ENCODE peak calls at places on chromosomes 16 and 17, in five cellular contexts. One of them, this sample, is unnamed.

GRCh38 chr17:179066-179432 is 2.4 kb downstream of the DOC2B start:
- DNase-seq in MM.1S: no peak
- DNase-seq in endothelial cell of umbilical vein: no peak
- DNase-seq in K562: no peak
- DNase-seq in astrocyte: no peak
- DNase-seq in this sample: no peak

GRCh38 chr17:60744355-60744958 is 66.8 kb downstream of the BCAS3 start:
- DNase-seq in K562: no peak
- DNase-seq in astrocyte: no peak
- DNase-seq in MM.1S: no peak
- DNase-seq in endothelial cell of umbilical vein: no peak
- DNase-seq in this sample: no peak

GRCh38 chr17:79836952-79837887 is 2.0 kb downstream of the CBX4 start:
- DNase-seq in K562: peak
- DNase-seq in MM.1S: peak
- DNase-seq in endothelial cell of umbilical vein: no peak
- DNase-seq in astrocyte: peak
- DNase-seq in this sample: peak

GRCh38 chr16:77780378-77780837 is 8.0 kb upstream of the VAT1L start:
- DNase-seq in endothelial cell of umbilical vein: peak
- DNase-seq in K562: no peak
- DNase-seq in astrocyte: peak
- DNase-seq in MM.1S: no peak
- DNase-seq in this sample: no peak

GRCh38 chr16:4852221-4852872 is 5.1 kb downstream of the UBN1 start:
- DNase-seq in astrocyte: no peak
- DNase-seq in endothelial cell of umbilical vein: peak
- DNase-seq in MM.1S: no peak
- DNase-seq in K562: peak
- DNase-seq in this sample: no peak

GRCh38 chr17:60678118-60678444 is 430 bp downstream of the BCAS3 start:
- DNase-seq in MM.1S: no peak
- DNase-seq in K562: no peak
- DNase-seq in astrocyte: no peak
- DNase-seq in endothelial cell of umbilical vein: no peak
- DNase-seq in this sample: no peak

GRCh38 chr17:80361495-80362220 is 53.3 kb upstream of the ENDOV start:
- DNase-seq in K562: peak
- DNase-seq in astrocyte: no peak
- DNase-seq in MM.1S: no peak
- DNase-seq in endothelial cell of umbilical vein: no peak
- DNase-seq in this sample: peak

GRCh38 chr16:48617711-48618148 is 7.8 kb upstream of the N4BP1 start:
- DNase-seq in astrocyte: peak
- DNase-seq in MM.1S: no peak
- DNase-seq in K562: no peak
- DNase-seq in endothelial cell of umbilical vein: peak
- DNase-seq in this sample: no peak

GRCh38 chr16:66695935-66696668 is 441 bp downstream of the CMTM4 start:
- DNase-seq in MM.1S: peak
- DNase-seq in endothelial cell of umbilical vein: peak
- DNase-seq in K562: peak
- DNase-seq in astrocyte: no peak
- DNase-seq in this sample: peak

GRCh38 chr16:85614338-85615013 is 1.4 kb downstream of the GSE1 start:
- DNase-seq in astrocyte: no peak
- DNase-seq in K562: no peak
- DNase-seq in endothelial cell of umbilical vein: no peak
- DNase-seq in MM.1S: no peak
- DNase-seq in this sample: peak

GRCh38 chr17:13986855-13987254 is 82.4 kb upstream of the COX10 start:
- DNase-seq in endothelial cell of umbilical vein: no peak
- DNase-seq in K562: no peak
- DNase-seq in astrocyte: no peak
- DNase-seq in MM.1S: no peak
- DNase-seq in this sample: no peak

GRCh38 chr16:49281843-49282642 is 405 bp upstream of the CBLN1 start:
- DNase-seq in astrocyte: peak
- DNase-seq in K562: peak
- DNase-seq in endothelial cell of umbilical vein: peak
- DNase-seq in MM.1S: peak
- DNase-seq in this sample: peak

GRCh38 chr17:17785407-17785806 is 51.4 kb downstream of the SREBF1 start:
- DNase-seq in astrocyte: no peak
- DNase-seq in K562: no peak
- DNase-seq in MM.1S: no peak
- DNase-seq in endothelial cell of umbilical vein: no peak
- DNase-seq in this sample: no peak

GRCh38 chr16:25626172-25626571 is 65.6 kb upstream of the HS3ST4 start:
- DNase-seq in endothelial cell of umbilical vein: no peak
- DNase-seq in MM.1S: no peak
- DNase-seq in K562: no peak
- DNase-seq in astrocyte: no peak
- DNase-seq in this sample: no peak

GRCh38 chr17:48074322-48075054 is 26.3 kb downstream of the NFE2L1 start:
- DNase-seq in MM.1S: peak
- DNase-seq in endothelial cell of umbilical vein: peak
- DNase-seq in astrocyte: peak
- DNase-seq in K562: peak
- DNase-seq in this sample: peak

GRCh38 chr16:89140981-89141883 is 30.3 kb upstream of the CDH15 start:
- DNase-seq in K562: no peak
- DNase-seq in MM.1S: no peak
- DNase-seq in astrocyte: no peak
- DNase-seq in endothelial cell of umbilical vein: no peak
- DNase-seq in this sample: no peak

GRCh38 chr17:64200080-64201042 is 62.7 kb downstream of the TEX2 start:
- DNase-seq in endothelial cell of umbilical vein: no peak
- DNase-seq in MM.1S: peak
- DNase-seq in K562: no peak
- DNase-seq in astrocyte: peak
- DNase-seq in this sample: no peak

GRCh38 chr17:45296003-45296832 is 20.6 kb downstream of the MAP3K14 start:
- DNase-seq in endothelial cell of umbilical vein: peak
- DNase-seq in K562: no peak
- DNase-seq in MM.1S: peak
- DNase-seq in astrocyte: peak
- DNase-seq in this sample: no peak

GRCh38 chr17:83036193-83036592 is 43.2 kb upstream of the METRNL start:
- DNase-seq in endothelial cell of umbilical vein: no peak
- DNase-seq in MM.1S: no peak
- DNase-seq in astrocyte: no peak
- DNase-seq in K562: no peak
- DNase-seq in this sample: no peak

GRCh38 chr17:7988750-7989178 is 13.7 kb upstream of the GUCY2D start:
- DNase-seq in endothelial cell of umbilical vein: peak
- DNase-seq in K562: peak
- DNase-seq in MM.1S: peak
- DNase-seq in astrocyte: peak
- DNase-seq in this sample: peak

GRCh38 chr16:67177743-67178699 is 5.7 kb downstream of the MATCAP1 start:
- DNase-seq in endothelial cell of umbilical vein: peak
- DNase-seq in astrocyte: no peak
- DNase-seq in MM.1S: peak
- DNase-seq in K562: peak
- DNase-seq in this sample: peak

GRCh38 chr17:35797370-35797769 is 1.9 kb upstream of the MMP28 start:
- DNase-seq in endothelial cell of umbilical vein: no peak
- DNase-seq in astrocyte: no peak
- DNase-seq in MM.1S: no peak
- DNase-seq in K562: no peak
- DNase-seq in this sample: no peak

GRCh38 chr16:12315330-12316138 is 339.0 kb downstream of the SNX29 start:
- DNase-seq in endothelial cell of umbilical vein: no peak
- DNase-seq in MM.1S: no peak
- DNase-seq in astrocyte: no peak
- DNase-seq in K562: no peak
- DNase-seq in this sample: no peak

GRCh38 chr16:53817812-53818211 is 113.9 kb downstream of the FTO start:
- DNase-seq in MM.1S: no peak
- DNase-seq in endothelial cell of umbilical vein: no peak
- DNase-seq in K562: no peak
- DNase-seq in astrocyte: peak
- DNase-seq in this sample: no peak

GRCh38 chr16:31352344-31353115 is 2.4 kb upstream of the ITGAX start:
- DNase-seq in astrocyte: no peak
- DNase-seq in endothelial cell of umbilical vein: no peak
- DNase-seq in MM.1S: no peak
- DNase-seq in K562: no peak
- DNase-seq in this sample: no peak

GRCh38 chr17:73757324-73757942 is 113.2 kb upstream of the SDK2 start:
- DNase-seq in astrocyte: no peak
- DNase-seq in K562: peak
- DNase-seq in endothelial cell of umbilical vein: no peak
- DNase-seq in MM.1S: no peak
- DNase-seq in this sample: no peak

GRCh38 chr16:4383591-4384495 is 12.2 kb downstream of the VASN start:
- DNase-seq in MM.1S: no peak
- DNase-seq in K562: no peak
- DNase-seq in endothelial cell of umbilical vein: peak
- DNase-seq in astrocyte: no peak
- DNase-seq in this sample: no peak

GRCh38 chr16:77539336-77539735 is 104.5 kb upstream of the ADAMTS18 start:
- DNase-seq in K562: no peak
- DNase-seq in MM.1S: no peak
- DNase-seq in astrocyte: peak
- DNase-seq in endothelial cell of umbilical vein: no peak
- DNase-seq in this sample: no peak

GRCh38 chr16:25020112-25020591 is 5.0 kb upstream of the ARHGAP17 start:
- DNase-seq in astrocyte: no peak
- DNase-seq in K562: no peak
- DNase-seq in endothelial cell of umbilical vein: no peak
- DNase-seq in MM.1S: no peak
- DNase-seq in this sample: no peak

GRCh38 chr16:2768403-2769089 is 8.5 kb downstream of the ELOB start:
- DNase-seq in MM.1S: no peak
- DNase-seq in K562: peak
- DNase-seq in endothelial cell of umbilical vein: no peak
- DNase-seq in astrocyte: no peak
- DNase-seq in this sample: no peak

GRCh38 chr17:33776903-33777302 is 478.2 kb upstream of the CCL2 start:
- DNase-seq in MM.1S: no peak
- DNase-seq in K562: no peak
- DNase-seq in endothelial cell of umbilical vein: no peak
- DNase-seq in astrocyte: no peak
- DNase-seq in this sample: no peak

GRCh38 chr17:50689251-50689650 is 18.5 kb downstream of the ANKRD40 start:
- DNase-seq in endothelial cell of umbilical vein: no peak
- DNase-seq in MM.1S: no peak
- DNase-seq in K562: no peak
- DNase-seq in astrocyte: peak
- DNase-seq in this sample: peak

DNA sequence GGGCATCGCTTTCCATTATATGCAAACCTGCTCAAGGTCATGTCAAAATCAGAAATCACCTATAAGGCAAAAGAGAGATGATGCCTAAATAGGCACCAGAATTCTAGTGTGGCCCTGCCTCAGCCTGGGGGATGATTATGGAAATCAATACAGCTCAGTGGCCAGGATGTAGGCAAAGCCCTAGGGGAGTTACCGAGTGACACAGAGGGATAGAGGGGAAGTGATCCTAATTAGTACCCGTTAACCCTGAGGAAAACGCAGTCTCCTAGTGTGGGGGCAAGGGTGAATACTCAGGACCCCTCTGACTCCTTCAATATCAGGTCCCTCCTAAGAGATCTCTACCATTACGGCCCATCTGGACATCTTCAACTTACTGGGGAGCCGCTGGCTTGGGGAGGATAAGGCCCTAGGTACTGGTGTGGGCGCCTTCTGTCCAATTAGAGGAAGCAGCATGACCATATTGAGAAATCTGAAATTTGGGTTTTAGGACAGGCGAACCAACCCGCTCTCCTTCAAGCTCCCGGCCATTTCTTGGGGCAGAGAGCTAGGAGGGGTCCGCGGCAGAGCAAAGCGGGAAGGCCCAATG is 725 bp downstream of the NT5C3B start:
- DNase-seq in astrocyte: no peak
- DNase-seq in K562: no peak
- DNase-seq in MM.1S: no peak
- DNase-seq in endothelial cell of umbilical vein: no peak
- DNase-seq in this sample: peak
- TF ChIP-seq EZH2 in astrocyte: no peak
- TF ChIP-seq EZH2 in K562: no peak
- TF ChIP-seq EZH2 in MM.1S: no peak
- TF ChIP-seq EZH2 in endothelial cell of umbilical vein: no peak
- TF ChIP-seq EZH2 in this sample: no peak

DNA sequence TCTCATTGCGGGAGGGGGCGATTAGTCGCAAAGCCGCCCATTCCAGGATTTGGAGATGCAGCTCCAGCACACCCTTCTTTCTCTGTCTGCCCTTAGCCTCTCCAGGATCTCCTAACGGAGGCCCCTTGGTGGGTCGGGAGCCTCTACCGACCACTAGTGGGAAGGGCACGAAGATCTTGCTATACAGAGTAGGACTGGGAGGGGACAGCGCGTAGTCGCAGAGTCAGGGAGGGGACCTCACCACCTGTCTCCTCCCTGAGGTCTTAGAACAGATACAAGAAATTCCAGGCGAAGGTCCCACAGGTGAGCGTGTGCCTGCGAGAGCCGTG is 569 bp upstream of the SMTNL2 start:
- DNase-seq in astrocyte: no peak
- DNase-seq in endothelial cell of umbilical vein: peak
- DNase-seq in MM.1S: no peak
- DNase-seq in K562: no peak
- DNase-seq in this sample: peak
- TF ChIP-seq EZH2 in astrocyte: no peak
- TF ChIP-seq EZH2 in endothelial cell of umbilical vein: no peak
- TF ChIP-seq EZH2 in MM.1S: no peak
- TF ChIP-seq EZH2 in K562: no peak
- TF ChIP-seq EZH2 in this sample: no peak

GRCh38 chr17:6779411-6779810 is 3.4 kb downstream of the FBXO39 start:
- DNase-seq in astrocyte: no peak
- DNase-seq in MM.1S: no peak
- DNase-seq in K562: no peak
- DNase-seq in endothelial cell of umbilical vein: no peak
- DNase-seq in this sample: no peak

GRCh38 chr17:6772016-6772415 is 4.0 kb upstream of the FBXO39 start:
- DNase-seq in K562: no peak
- DNase-seq in MM.1S: no peak
- DNase-seq in endothelial cell of umbilical vein: no peak
- DNase-seq in astrocyte: no peak
- DNase-seq in this sample: no peak

GRCh38 chr17:6780886-6781285 is 4.9 kb downstream of the FBXO39 start:
- DNase-seq in K562: no peak
- DNase-seq in MM.1S: no peak
- DNase-seq in astrocyte: no peak
- DNase-seq in endothelial cell of umbilical vein: no peak
- DNase-seq in this sample: no peak

GRCh38 chr17:6780001-6780400 is 4.0 kb downstream of the FBXO39 start:
- DNase-seq in astrocyte: no peak
- DNase-seq in endothelial cell of umbilical vein: no peak
- DNase-seq in K562: no peak
- DNase-seq in MM.1S: no peak
- DNase-seq in this sample: no peak

GRCh38 chr17:6775871-6776405 is at the start of gene FBXO39:
- DNase-seq in MM.1S: no peak
- DNase-seq in K562: no peak
- DNase-seq in astrocyte: no peak
- DNase-seq in endothelial cell of umbilical vein: no peak
- DNase-seq in this sample: peak
- TF ChIP-seq EZH2 in MM.1S: no peak
- TF ChIP-seq EZH2 in K562: no peak
- TF ChIP-seq EZH2 in astrocyte: no peak
- TF ChIP-seq EZH2 in endothelial cell of umbilical vein: peak
- TF ChIP-seq EZH2 in this sample: peak

GRCh38 chr16:19411298-19411697 is 6.4 kb upstream of the TMC5 start:
- DNase-seq in astrocyte: no peak
- DNase-seq in endothelial cell of umbilical vein: no peak
- DNase-seq in MM.1S: no peak
- DNase-seq in K562: no peak
- DNase-seq in this sample: no peak
- TF ChIP-seq EZH2 in astrocyte: no peak
- TF ChIP-seq EZH2 in endothelial cell of umbilical vein: peak
- TF ChIP-seq EZH2 in MM.1S: no peak
- TF ChIP-seq EZH2 in K562: no peak
- TF ChIP-seq EZH2 in this sample: no peak

This sample was measured in neural progenitor cell.